ENCODE peak calls at places on chromosomes 11 and 22, in four cellular contexts. I, V, B and W are unnamed samples.

GRCh38 chr11:3808846-3809623 is 675 bp downstream of the PGAP2 start:
- DNase-seq in V (peak), I (peak), B (peak), W (no peak)

GRCh38 chr22:21816787-21817496 is 50.5 kb downstream of the MAPK1 start:
- DNase-seq in B (peak), I (no peak), V (peak), W (peak)

GRCh38 chr11:102604011-102604410 is 21.1 kb downstream of the MMP20 start:
- DNase-seq in I (no peak), V (no peak), B (no peak), W (no peak)

GRCh38 chr11:69640995-69641581 is at the start of gene CCND1:
- DNase-seq in I (peak), B (peak), V (peak), W (no peak)

GRCh38 chr11:37504925-37505324 is 906.9 kb upstream of the RAG2 start:
- DNase-seq in B (peak), I (no peak), V (peak), W (no peak)

GRCh38 chr11:59176330-59176729 is 4.4 kb downstream of the DTX4 start:
- DNase-seq in I (no peak), V (no peak), B (no peak), W (no peak)

GRCh38 chr11:14852571-14853177 is 39.4 kb downstream of the CYP2R1 start:
- DNase-seq in V (no peak), I (no peak), B (no peak), W (no peak)

GRCh38 chr11:13859986-13860385 is 102.5 kb upstream of the SPON1 start:
- DNase-seq in I (no peak), B (no peak), V (no peak), W (no peak)

GRCh38 chr11:65781962-65782815 is 1.4 kb upstream of the AP5B1 start:
- DNase-seq in I (no peak), B (no peak), V (no peak), W (no peak)

GRCh38 chr11:117822522-117823033 is 2.0 kb downstream of the FXYD2 start:
- DNase-seq in B (no peak), I (no peak), V (no peak), W (no peak)

GRCh38 chr22:30195245-30196140 is 51.1 kb downstream of the LIF start:
- DNase-seq in B (peak), V (no peak), I (peak), W (no peak)

GRCh38 chr11:57568330-57568766 is 876 bp upstream of the UBE2L6 start:
- DNase-seq in V (peak), B (peak), I (peak), W (peak)

GRCh38 chr22:19892249-19892879 is 37.7 kb upstream of the GNB1L start:
- DNase-seq in V (no peak), B (peak), I (peak), W (no peak)

GRCh38 chr22:43128928-43129424 is 14.2 kb downstream of the MCAT start:
- DNase-seq in V (no peak), B (no peak), I (no peak), W (no peak)

GRCh38 chr22:22593964-22594656 is 35.0 kb upstream of the PRAME start:
- DNase-seq in V (peak), B (peak), I (peak), W (peak)

GRCh38 chr11:38723361-38723760 is 2125.3 kb upstream of the RAG2 start:
- DNase-seq in B (no peak), I (no peak), V (no peak), W (no peak)

GRCh38 chr11:59550368-59550841 is 39.1 kb downstream of the OR4D9 start:
- DNase-seq in V (peak), I (peak), B (peak), W (peak)

GRCh38 chr11:9170450-9170849 is 79.1 kb upstream of the SCUBE2 start:
- DNase-seq in I (no peak), V (peak), B (peak), W (no peak)

GRCh38 chr11:96486890-96487633 is 97.2 kb downstream of the JRKL start:
- DNase-seq in V (no peak), I (peak), B (peak), W (no peak)

GRCh38 chr11:98455500-98456186 is 565.1 kb upstream of the CNTN5 start:
- DNase-seq in I (peak), V (no peak), B (no peak), W (no peak)
- TF ChIP-seq CTCF in I (peak), V (no peak), B (no peak), W (no peak)

GRCh38 chr11:114181752-114182151 is 114.4 kb upstream of the NNMT start:
- DNase-seq in I (no peak), V (no peak), B (no peak), W (no peak)
- H3K4me3 ChIP-seq in I (no peak), V (no peak), B (no peak), W (no peak)

GRCh38 chr11:71454470-71455113 is 1.6 kb downstream of the NADSYN1 start:
- DNase-seq in I (no peak), V (no peak), B (no peak), W (no peak)

GRCh38 chr11:71452354-71453020 is 516 bp upstream of the NADSYN1 start:
- DNase-seq in B (peak), I (peak), V (peak), W (peak)

GRCh38 chr11:71451596-71452353 is 1.2 kb upstream of the NADSYN1 start:
- DNase-seq in B (no peak), I (peak), V (no peak), W (no peak)

GRCh38 chr11:71453021-71453910 is at the start of gene NADSYN1:
- DNase-seq in I (peak), B (peak), V (peak), W (peak)

GRCh38 chr11:71453911-71454304 is 905 bp downstream of the NADSYN1 start:
- DNase-seq in V (no peak), I (no peak), B (no peak), W (no peak)
- TF ChIP-seq CTCF in V (no peak), I (no peak), B (no peak), W (no peak)

DNA sequence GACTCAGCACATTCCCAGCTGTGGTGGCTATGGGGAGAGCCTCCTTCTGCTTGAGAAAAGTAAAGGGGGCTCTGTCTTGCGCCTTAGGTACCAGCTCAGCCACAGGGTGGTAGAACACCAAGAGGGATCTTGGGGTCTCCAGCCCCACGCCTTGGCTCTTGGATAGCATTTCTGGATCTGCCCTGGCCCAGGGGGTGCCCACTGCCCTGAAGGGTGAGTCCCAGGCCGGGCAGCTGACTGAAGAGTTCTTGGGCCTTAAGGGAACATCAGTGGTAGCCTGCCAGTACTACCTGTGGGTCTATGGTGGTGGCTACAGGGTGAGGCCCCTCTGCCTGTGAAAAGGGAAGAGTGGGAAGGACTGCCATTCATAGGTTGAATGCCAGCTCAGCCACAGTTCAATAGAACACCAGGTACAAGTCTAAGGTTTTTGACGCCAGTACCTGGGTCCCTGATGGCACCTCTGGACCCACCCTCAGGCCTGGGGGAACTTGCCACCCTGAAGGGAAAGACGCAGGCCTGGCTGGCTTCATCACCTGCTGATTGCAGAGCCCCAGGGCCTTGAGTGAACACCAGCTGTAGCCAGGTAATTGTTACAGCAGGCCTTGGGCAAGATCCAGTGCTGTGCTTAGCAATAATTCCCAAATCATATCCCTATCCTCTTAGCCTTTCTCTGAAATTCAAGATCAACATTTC is 3.9 kb downstream of the CWF19L2 start:
- DNase-seq in B (no peak), I (no peak), V (no peak), W (no peak)
- H3K4me3 ChIP-seq in B (no peak), I (no peak), V (no peak), W (no peak)

GRCh38 chr11:1876361-1877063 is 15.2 kb downstream of the PRR33 start:
- DNase-seq in B (no peak), V (no peak), I (peak), W (no peak)
- TF ChIP-seq CTCF in B (peak), V (peak), I (peak), W (peak)

DNA sequence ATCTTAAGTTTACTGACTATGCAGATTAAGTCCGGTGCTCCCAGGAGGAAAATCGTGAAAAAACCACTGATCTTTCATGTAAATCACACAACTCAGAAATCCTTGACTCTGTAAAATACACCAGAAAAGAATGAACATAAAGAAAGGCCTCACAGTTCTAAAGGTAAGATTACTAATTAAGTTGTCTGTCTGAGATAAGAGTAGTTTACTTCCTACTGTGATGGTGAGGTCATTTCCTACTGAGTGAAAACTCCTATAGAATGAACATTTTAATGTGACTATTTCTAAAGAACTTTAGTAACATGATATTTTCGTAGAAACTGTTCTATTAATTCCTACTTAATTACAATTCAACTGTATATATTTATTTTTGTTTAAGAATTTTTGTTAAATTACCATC is 774.4 kb upstream of the CHORDC1 start:
- DNase-seq in I (no peak), B (no peak), V (no peak), W (no peak)
- H3K4me3 ChIP-seq in I (no peak), B (no peak), V (no peak), W (no peak)

DNA sequence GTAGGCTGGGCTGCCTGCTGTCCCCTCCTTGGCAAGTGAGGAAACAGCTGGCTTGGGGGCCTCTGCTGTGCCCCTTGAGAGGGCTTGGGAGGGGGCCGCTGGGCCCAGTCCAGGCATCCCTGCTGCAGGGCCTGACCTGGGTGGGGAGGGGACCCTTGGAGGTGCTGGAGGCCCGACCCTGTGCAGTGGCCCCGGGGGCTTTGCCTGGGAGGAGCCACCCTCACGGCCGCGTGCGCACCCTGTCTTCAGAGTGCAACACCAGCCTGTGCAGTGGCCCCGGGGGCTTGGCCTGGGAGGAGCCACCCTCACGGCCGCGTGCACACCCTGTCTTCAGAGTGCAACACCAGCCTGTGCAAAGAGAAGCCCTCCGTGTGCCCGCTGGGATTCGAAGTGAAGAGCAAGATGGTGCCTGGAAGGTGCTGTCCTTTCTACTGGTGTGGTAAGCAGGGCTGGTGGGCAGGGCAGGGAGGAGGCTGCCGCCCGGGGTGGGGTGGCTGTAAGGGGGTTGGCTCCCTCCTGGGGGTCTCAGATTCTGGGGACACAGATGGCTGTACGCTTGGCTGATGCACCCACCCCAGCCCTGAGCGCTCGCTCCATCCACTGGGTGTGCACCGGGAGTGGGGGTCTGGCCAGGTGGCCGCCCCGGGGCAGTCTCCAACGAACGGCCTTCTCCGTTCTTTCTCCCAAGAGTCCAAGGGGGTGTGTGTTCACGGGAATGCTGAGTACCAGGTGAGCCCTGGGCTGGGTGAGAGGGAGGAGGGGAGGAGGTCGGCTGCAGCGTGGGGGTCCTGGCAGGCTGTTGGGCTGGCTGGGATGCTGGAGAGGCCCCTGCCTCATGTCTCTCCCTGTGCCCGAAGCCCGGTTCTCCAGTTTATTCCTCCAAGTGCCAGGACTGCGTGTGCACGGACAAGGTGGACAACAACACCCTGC is 32.9 kb downstream of the MUC2 start:
- DNase-seq in I (no peak), B (no peak), V (no peak), W (no peak)
- TF ChIP-seq CTCF in I (no peak), B (no peak), V (no peak), W (no peak)